ENCODE peak calls at places on chromosomes 5 and 9, in seven cellular contexts. One of them, this sample, is unnamed.

GRCh38 chr5:175922192-175922885 is 45.8 kb downstream of the THOC3 start:
- DNase-seq in T follicular helper cell: no peak
- DNase-seq in MCF 10A: peak; percentile 67
- DNase-seq in D341Med: peak; percentile 6
- DNase-seq in RPMI7951: peak; percentile 91
- DNase-seq in activated gamma-delta T cell treated with Interleukin-2 at 50 U/mL for 16 hours: no peak
- DNase-seq in activated CD4-positive, alpha-beta T cell treated with anti-CD3 and anti-CD28 coated beads, Interleukin-2, amount 10 ng/mL, durations not matched to agents 7 days and 5 days: no peak
- DNase-seq in this sample: no peak

GRCh38 chr5:157855404-157855994 is 3.4 kb downstream of the CLINT1 start:
- DNase-seq in activated CD4-positive, alpha-beta T cell treated with anti-CD3 and anti-CD28 coated beads, Interleukin-2, amount 10 ng/mL, durations not matched to agents 7 days and 5 days: peak; percentile 19
- DNase-seq in activated gamma-delta T cell treated with Interleukin-2 at 50 U/mL for 16 hours: no peak
- DNase-seq in RPMI7951: peak; percentile 62
- DNase-seq in D341Med: peak; percentile 60
- DNase-seq in MCF 10A: peak; percentile 79
- DNase-seq in T follicular helper cell: no peak
- DNase-seq in this sample: no peak

GRCh38 chr5:110681109-110681508 is 45.4 kb downstream of the TMEM232 start:
- DNase-seq in RPMI7951: no peak
- DNase-seq in T follicular helper cell: no peak
- DNase-seq in MCF 10A: no peak
- DNase-seq in D341Med: no peak
- DNase-seq in activated gamma-delta T cell treated with Interleukin-2 at 50 U/mL for 16 hours: no peak
- DNase-seq in activated CD4-positive, alpha-beta T cell treated with anti-CD3 and anti-CD28 coated beads, Interleukin-2, amount 10 ng/mL, durations not matched to agents 7 days and 5 days: no peak
- DNase-seq in this sample: no peak

GRCh38 chr9:83125671-83126070 is 62.7 kb upstream of the RASEF start:
- DNase-seq in activated CD4-positive, alpha-beta T cell treated with anti-CD3 and anti-CD28 coated beads, Interleukin-2, amount 10 ng/mL, durations not matched to agents 7 days and 5 days: no peak
- DNase-seq in D341Med: no peak
- DNase-seq in activated gamma-delta T cell treated with Interleukin-2 at 50 U/mL for 16 hours: no peak
- DNase-seq in RPMI7951: no peak
- DNase-seq in MCF 10A: no peak
- DNase-seq in T follicular helper cell: no peak
- DNase-seq in this sample: no peak

GRCh38 chr5:143569213-143569663 is 165.8 kb upstream of the NR3C1 start:
- DNase-seq in T follicular helper cell: no peak
- DNase-seq in activated gamma-delta T cell treated with Interleukin-2 at 50 U/mL for 16 hours: no peak
- DNase-seq in RPMI7951: no peak
- DNase-seq in D341Med: no peak
- DNase-seq in MCF 10A: peak; percentile 94
- DNase-seq in activated CD4-positive, alpha-beta T cell treated with anti-CD3 and anti-CD28 coated beads, Interleukin-2, amount 10 ng/mL, durations not matched to agents 7 days and 5 days: no peak
- DNase-seq in this sample: no peak

GRCh38 chr5:118963169-118963568 is 25.2 kb downstream of the DTWD2 start:
- DNase-seq in T follicular helper cell: no peak
- DNase-seq in MCF 10A: no peak
- DNase-seq in activated gamma-delta T cell treated with Interleukin-2 at 50 U/mL for 16 hours: no peak
- DNase-seq in RPMI7951: no peak
- DNase-seq in D341Med: no peak
- DNase-seq in activated CD4-positive, alpha-beta T cell treated with anti-CD3 and anti-CD28 coated beads, Interleukin-2, amount 10 ng/mL, durations not matched to agents 7 days and 5 days: no peak
- DNase-seq in this sample: no peak

GRCh38 chr9:35664531-35665470 is at the start of gene ARHGEF39:
- DNase-seq in T follicular helper cell: peak; percentile 41
- DNase-seq in RPMI7951: peak; percentile 82
- DNase-seq in MCF 10A: peak; percentile 83
- DNase-seq in D341Med: peak; percentile 96
- DNase-seq in activated gamma-delta T cell treated with Interleukin-2 at 50 U/mL for 16 hours: peak; percentile 57
- DNase-seq in activated CD4-positive, alpha-beta T cell treated with anti-CD3 and anti-CD28 coated beads, Interleukin-2, amount 10 ng/mL, durations not matched to agents 7 days and 5 days: peak; percentile 76
- DNase-seq in this sample: peak; percentile 79

GRCh38 chr9:92627651-92628050 is 42.3 kb downstream of the IPPK start:
- DNase-seq in D341Med: no peak
- DNase-seq in activated gamma-delta T cell treated with Interleukin-2 at 50 U/mL for 16 hours: no peak
- DNase-seq in T follicular helper cell: no peak
- DNase-seq in MCF 10A: no peak
- DNase-seq in activated CD4-positive, alpha-beta T cell treated with anti-CD3 and anti-CD28 coated beads, Interleukin-2, amount 10 ng/mL, durations not matched to agents 7 days and 5 days: no peak
- DNase-seq in RPMI7951: no peak
- DNase-seq in this sample: no peak

GRCh38 chr5:52787600-52788504 is at the start of the genes ITGA1 and PELO:
- DNase-seq in T follicular helper cell: no peak
- DNase-seq in RPMI7951: peak; percentile 95
- DNase-seq in D341Med: peak; percentile 64
- DNase-seq in activated CD4-positive, alpha-beta T cell treated with anti-CD3 and anti-CD28 coated beads, Interleukin-2, amount 10 ng/mL, durations not matched to agents 7 days and 5 days: peak; percentile 35
- DNase-seq in activated gamma-delta T cell treated with Interleukin-2 at 50 U/mL for 16 hours: peak; percentile 34
- DNase-seq in MCF 10A: peak; percentile 83
- DNase-seq in this sample: peak; percentile 80

GRCh38 chr5:168152660-168153059 is 138.8 kb upstream of the WWC1 start:
- DNase-seq in RPMI7951: peak; percentile 63
- DNase-seq in MCF 10A: no peak
- DNase-seq in activated gamma-delta T cell treated with Interleukin-2 at 50 U/mL for 16 hours: no peak
- DNase-seq in T follicular helper cell: no peak
- DNase-seq in activated CD4-positive, alpha-beta T cell treated with anti-CD3 and anti-CD28 coated beads, Interleukin-2, amount 10 ng/mL, durations not matched to agents 7 days and 5 days: peak; percentile 7
- DNase-seq in D341Med: no peak
- DNase-seq in this sample: no peak

GRCh38 chr9:131839281-131840084 is 99.6 kb upstream of the RAPGEF1 start:
- DNase-seq in activated CD4-positive, alpha-beta T cell treated with anti-CD3 and anti-CD28 coated beads, Interleukin-2, amount 10 ng/mL, durations not matched to agents 7 days and 5 days: peak; percentile 76
- DNase-seq in activated gamma-delta T cell treated with Interleukin-2 at 50 U/mL for 16 hours: peak; percentile 53
- DNase-seq in T follicular helper cell: no peak
- DNase-seq in RPMI7951: peak; percentile 80
- DNase-seq in D341Med: no peak
- DNase-seq in MCF 10A: peak; percentile 65
- DNase-seq in this sample: no peak

GRCh38 chr9:8842402-8843193 is 1043.0 kb upstream of the DMAC1 start:
- DNase-seq in RPMI7951: no peak
- DNase-seq in activated gamma-delta T cell treated with Interleukin-2 at 50 U/mL for 16 hours: no peak
- DNase-seq in activated CD4-positive, alpha-beta T cell treated with anti-CD3 and anti-CD28 coated beads, Interleukin-2, amount 10 ng/mL, durations not matched to agents 7 days and 5 days: no peak
- DNase-seq in MCF 10A: no peak
- DNase-seq in D341Med: no peak
- DNase-seq in T follicular helper cell: no peak
- DNase-seq in this sample: no peak

GRCh38 chr9:114777841-114778240 is 28.0 kb downstream of the TNFSF15 start:
- DNase-seq in activated CD4-positive, alpha-beta T cell treated with anti-CD3 and anti-CD28 coated beads, Interleukin-2, amount 10 ng/mL, durations not matched to agents 7 days and 5 days: peak; percentile 43
- DNase-seq in MCF 10A: no peak
- DNase-seq in T follicular helper cell: peak; percentile 2
- DNase-seq in activated gamma-delta T cell treated with Interleukin-2 at 50 U/mL for 16 hours: peak; percentile 34
- DNase-seq in D341Med: no peak
- DNase-seq in RPMI7951: peak; percentile 9
- DNase-seq in this sample: no peak

GRCh38 chr5:170076707-170077106 is 29.0 kb upstream of the FOXI1 start:
- DNase-seq in activated CD4-positive, alpha-beta T cell treated with anti-CD3 and anti-CD28 coated beads, Interleukin-2, amount 10 ng/mL, durations not matched to agents 7 days and 5 days: no peak
- DNase-seq in RPMI7951: no peak
- DNase-seq in activated gamma-delta T cell treated with Interleukin-2 at 50 U/mL for 16 hours: no peak
- DNase-seq in MCF 10A: no peak
- DNase-seq in D341Med: no peak
- DNase-seq in T follicular helper cell: no peak
- DNase-seq in this sample: no peak

GRCh38 chr5:140113180-140113698 is 670 bp upstream of the PURA start:
- DNase-seq in MCF 10A: no peak
- DNase-seq in T follicular helper cell: peak; percentile 12
- DNase-seq in RPMI7951: no peak
- DNase-seq in activated CD4-positive, alpha-beta T cell treated with anti-CD3 and anti-CD28 coated beads, Interleukin-2, amount 10 ng/mL, durations not matched to agents 7 days and 5 days: peak; percentile 28
- DNase-seq in D341Med: peak; percentile 56
- DNase-seq in activated gamma-delta T cell treated with Interleukin-2 at 50 U/mL for 16 hours: peak; percentile 15
- DNase-seq in this sample: peak; percentile 15

GRCh38 chr9:28678097-28678496 is 1104.8 kb upstream of the C9orf72 start:
- DNase-seq in RPMI7951: no peak
- DNase-seq in MCF 10A: peak; percentile 22
- DNase-seq in activated CD4-positive, alpha-beta T cell treated with anti-CD3 and anti-CD28 coated beads, Interleukin-2, amount 10 ng/mL, durations not matched to agents 7 days and 5 days: no peak
- DNase-seq in activated gamma-delta T cell treated with Interleukin-2 at 50 U/mL for 16 hours: no peak
- DNase-seq in D341Med: no peak
- DNase-seq in T follicular helper cell: no peak
- DNase-seq in this sample: no peak

GRCh38 chr9:36237230-36237629 is 21.0 kb downstream of the GNE start:
- DNase-seq in activated CD4-positive, alpha-beta T cell treated with anti-CD3 and anti-CD28 coated beads, Interleukin-2, amount 10 ng/mL, durations not matched to agents 7 days and 5 days: no peak
- DNase-seq in MCF 10A: no peak
- DNase-seq in RPMI7951: no peak
- DNase-seq in T follicular helper cell: no peak
- DNase-seq in activated gamma-delta T cell treated with Interleukin-2 at 50 U/mL for 16 hours: no peak
- DNase-seq in D341Med: no peak
- DNase-seq in this sample: no peak

GRCh38 chr5:140189977-140190867 is 15.2 kb downstream of the CYSTM1 start:
- DNase-seq in D341Med: no peak
- DNase-seq in activated gamma-delta T cell treated with Interleukin-2 at 50 U/mL for 16 hours: no peak
- DNase-seq in MCF 10A: no peak
- DNase-seq in activated CD4-positive, alpha-beta T cell treated with anti-CD3 and anti-CD28 coated beads, Interleukin-2, amount 10 ng/mL, durations not matched to agents 7 days and 5 days: no peak
- DNase-seq in RPMI7951: peak; percentile 35
- DNase-seq in T follicular helper cell: no peak
- DNase-seq in this sample: no peak

GRCh38 chr5:138579517-138579863 is 4.3 kb upstream of the HSPA9 start:
- DNase-seq in MCF 10A: no peak
- DNase-seq in activated CD4-positive, alpha-beta T cell treated with anti-CD3 and anti-CD28 coated beads, Interleukin-2, amount 10 ng/mL, durations not matched to agents 7 days and 5 days: no peak
- DNase-seq in activated gamma-delta T cell treated with Interleukin-2 at 50 U/mL for 16 hours: no peak
- DNase-seq in RPMI7951: no peak
- DNase-seq in D341Med: no peak
- DNase-seq in T follicular helper cell: no peak
- DNase-seq in this sample: no peak

GRCh38 chr9:94985649-94986048 is 259.1 kb downstream of the AOPEP start:
- DNase-seq in MCF 10A: peak; percentile 21
- DNase-seq in RPMI7951: peak; percentile 50
- DNase-seq in activated gamma-delta T cell treated with Interleukin-2 at 50 U/mL for 16 hours: no peak
- DNase-seq in activated CD4-positive, alpha-beta T cell treated with anti-CD3 and anti-CD28 coated beads, Interleukin-2, amount 10 ng/mL, durations not matched to agents 7 days and 5 days: no peak
- DNase-seq in D341Med: no peak
- DNase-seq in T follicular helper cell: no peak
- DNase-seq in this sample: no peak

GRCh38 chr9:126860757-126861466 is 473 bp downstream of the ZBTB34 start:
- DNase-seq in activated gamma-delta T cell treated with Interleukin-2 at 50 U/mL for 16 hours: no peak
- DNase-seq in T follicular helper cell: no peak
- DNase-seq in RPMI7951: peak; percentile 13
- DNase-seq in MCF 10A: peak; percentile 32
- DNase-seq in D341Med: peak; percentile 68
- DNase-seq in activated CD4-positive, alpha-beta T cell treated with anti-CD3 and anti-CD28 coated beads, Interleukin-2, amount 10 ng/mL, durations not matched to agents 7 days and 5 days: peak; percentile 20
- DNase-seq in this sample: no peak

GRCh38 chr9:109382182-109382581 is 61.3 kb upstream of the EPB41L4B start:
- DNase-seq in MCF 10A: no peak
- DNase-seq in RPMI7951: no peak
- DNase-seq in T follicular helper cell: no peak
- DNase-seq in activated CD4-positive, alpha-beta T cell treated with anti-CD3 and anti-CD28 coated beads, Interleukin-2, amount 10 ng/mL, durations not matched to agents 7 days and 5 days: no peak
- DNase-seq in activated gamma-delta T cell treated with Interleukin-2 at 50 U/mL for 16 hours: no peak
- DNase-seq in D341Med: no peak
- DNase-seq in this sample: no peak

GRCh38 chr5:179260324-179261070 is 84.8 kb downstream of the ADAMTS2 start:
- DNase-seq in RPMI7951: no peak
- DNase-seq in activated gamma-delta T cell treated with Interleukin-2 at 50 U/mL for 16 hours: no peak
- DNase-seq in T follicular helper cell: no peak
- DNase-seq in activated CD4-positive, alpha-beta T cell treated with anti-CD3 and anti-CD28 coated beads, Interleukin-2, amount 10 ng/mL, durations not matched to agents 7 days and 5 days: no peak
- DNase-seq in MCF 10A: no peak
- DNase-seq in D341Med: no peak
- DNase-seq in this sample: no peak

GRCh38 chr5:39775458-39776365 is 350.9 kb upstream of the DAB2 start:
- DNase-seq in activated CD4-positive, alpha-beta T cell treated with anti-CD3 and anti-CD28 coated beads, Interleukin-2, amount 10 ng/mL, durations not matched to agents 7 days and 5 days: no peak
- DNase-seq in MCF 10A: peak; percentile 75
- DNase-seq in D341Med: no peak
- DNase-seq in activated gamma-delta T cell treated with Interleukin-2 at 50 U/mL for 16 hours: no peak
- DNase-seq in RPMI7951: peak; percentile 77
- DNase-seq in T follicular helper cell: no peak
- DNase-seq in this sample: no peak

This sample was measured in CD8-positive, alpha-beta memory T cell.